ENCODE peak calls at places on chromosome 13, in six cellular contexts. One of them, this sample, is unnamed.

GRCh38 chr13:97945792-97946419 is 7.6 kb upstream of the IPO5 start:
- DNase-seq in right atrium auricular region: no peak
- DNase-seq in fibroblast of the aortic adventitia: no peak
- DNase-seq in stomach: no peak
- DNase-seq in activated naive CD4-positive, alpha-beta T cell treated with anti-CD3 and anti-CD28 coated beads, Interleukin-2, amount 10 ng/mL, durations not matched to agents 7 days and 5 days: no peak
- DNase-seq in non-pigmented ciliary epithelial cell: no peak
- DNase-seq in this sample: no peak

GRCh38 chr13:90414691-90415596 is 932.5 kb upstream of the MIR17HG start:
- DNase-seq in stomach: no peak
- DNase-seq in right atrium auricular region: no peak
- DNase-seq in activated naive CD4-positive, alpha-beta T cell treated with anti-CD3 and anti-CD28 coated beads, Interleukin-2, amount 10 ng/mL, durations not matched to agents 7 days and 5 days: no peak
- DNase-seq in fibroblast of the aortic adventitia: peak
- DNase-seq in non-pigmented ciliary epithelial cell: peak
- DNase-seq in this sample: peak

GRCh38 chr13:50592412-50593145 is 250.9 kb downstream of the DLEU7 start:
- DNase-seq in activated naive CD4-positive, alpha-beta T cell treated with anti-CD3 and anti-CD28 coated beads, Interleukin-2, amount 10 ng/mL, durations not matched to agents 7 days and 5 days: no peak
- DNase-seq in stomach: no peak
- DNase-seq in right atrium auricular region: no peak
- DNase-seq in non-pigmented ciliary epithelial cell: peak
- DNase-seq in fibroblast of the aortic adventitia: peak
- DNase-seq in this sample: peak

GRCh38 chr13:59345316-59345715 is 818.4 kb downstream of the DIAPH3 start:
- DNase-seq in activated naive CD4-positive, alpha-beta T cell treated with anti-CD3 and anti-CD28 coated beads, Interleukin-2, amount 10 ng/mL, durations not matched to agents 7 days and 5 days: no peak
- DNase-seq in non-pigmented ciliary epithelial cell: no peak
- DNase-seq in right atrium auricular region: peak
- DNase-seq in stomach: no peak
- DNase-seq in fibroblast of the aortic adventitia: no peak
- DNase-seq in this sample: no peak

GRCh38 chr13:112241288-112241687 is 134.9 kb upstream of the SPACA7 start:
- DNase-seq in non-pigmented ciliary epithelial cell: no peak
- DNase-seq in activated naive CD4-positive, alpha-beta T cell treated with anti-CD3 and anti-CD28 coated beads, Interleukin-2, amount 10 ng/mL, durations not matched to agents 7 days and 5 days: no peak
- DNase-seq in right atrium auricular region: no peak
- DNase-seq in fibroblast of the aortic adventitia: no peak
- DNase-seq in stomach: no peak
- DNase-seq in this sample: no peak

GRCh38 chr13:33168326-33168960 is 117.1 kb downstream of the STARD13 start:
- DNase-seq in non-pigmented ciliary epithelial cell: no peak
- DNase-seq in stomach: no peak
- DNase-seq in activated naive CD4-positive, alpha-beta T cell treated with anti-CD3 and anti-CD28 coated beads, Interleukin-2, amount 10 ng/mL, durations not matched to agents 7 days and 5 days: no peak
- DNase-seq in right atrium auricular region: no peak
- DNase-seq in fibroblast of the aortic adventitia: no peak
- DNase-seq in this sample: no peak

GRCh38 chr13:102872131-102872530 is 26.3 kb downstream of the ERCC5 start:
- DNase-seq in activated naive CD4-positive, alpha-beta T cell treated with anti-CD3 and anti-CD28 coated beads, Interleukin-2, amount 10 ng/mL, durations not matched to agents 7 days and 5 days: no peak
- DNase-seq in fibroblast of the aortic adventitia: no peak
- DNase-seq in stomach: no peak
- DNase-seq in non-pigmented ciliary epithelial cell: no peak
- DNase-seq in right atrium auricular region: no peak
- DNase-seq in this sample: no peak

GRCh38 chr13:29676535-29676934 is 81.0 kb upstream of the SLC7A1 start:
- DNase-seq in stomach: no peak
- DNase-seq in activated naive CD4-positive, alpha-beta T cell treated with anti-CD3 and anti-CD28 coated beads, Interleukin-2, amount 10 ng/mL, durations not matched to agents 7 days and 5 days: no peak
- DNase-seq in fibroblast of the aortic adventitia: peak
- DNase-seq in non-pigmented ciliary epithelial cell: no peak
- DNase-seq in right atrium auricular region: no peak
- DNase-seq in this sample: no peak

GRCh38 chr13:102316732-102317131 is 85.1 kb downstream of the FGF14 start:
- DNase-seq in right atrium auricular region: no peak
- DNase-seq in activated naive CD4-positive, alpha-beta T cell treated with anti-CD3 and anti-CD28 coated beads, Interleukin-2, amount 10 ng/mL, durations not matched to agents 7 days and 5 days: no peak
- DNase-seq in fibroblast of the aortic adventitia: no peak
- DNase-seq in stomach: no peak
- DNase-seq in non-pigmented ciliary epithelial cell: no peak
- DNase-seq in this sample: no peak

GRCh38 chr13:48158915-48159314 is 64.0 kb upstream of the MED4 start:
- DNase-seq in right atrium auricular region: no peak
- DNase-seq in fibroblast of the aortic adventitia: no peak
- DNase-seq in stomach: no peak
- DNase-seq in activated naive CD4-positive, alpha-beta T cell treated with anti-CD3 and anti-CD28 coated beads, Interleukin-2, amount 10 ng/mL, durations not matched to agents 7 days and 5 days: no peak
- DNase-seq in non-pigmented ciliary epithelial cell: no peak
- DNase-seq in this sample: no peak

GRCh38 chr13:97953376-97953970 is at the start of gene IPO5:
- DNase-seq in fibroblast of the aortic adventitia: no peak
- DNase-seq in activated naive CD4-positive, alpha-beta T cell treated with anti-CD3 and anti-CD28 coated beads, Interleukin-2, amount 10 ng/mL, durations not matched to agents 7 days and 5 days: no peak
- DNase-seq in non-pigmented ciliary epithelial cell: no peak
- DNase-seq in stomach: no peak
- DNase-seq in right atrium auricular region: no peak
- DNase-seq in this sample: peak

GRCh38 chr13:32045963-32046785 is 14.6 kb downstream of the FRY start:
- DNase-seq in right atrium auricular region: no peak
- DNase-seq in non-pigmented ciliary epithelial cell: peak
- DNase-seq in fibroblast of the aortic adventitia: peak
- DNase-seq in stomach: no peak
- DNase-seq in activated naive CD4-positive, alpha-beta T cell treated with anti-CD3 and anti-CD28 coated beads, Interleukin-2, amount 10 ng/mL, durations not matched to agents 7 days and 5 days: no peak
- DNase-seq in this sample: no peak

GRCh38 chr13:24605923-24606372 is 74.3 kb upstream of the ATP12A start:
- DNase-seq in activated naive CD4-positive, alpha-beta T cell treated with anti-CD3 and anti-CD28 coated beads, Interleukin-2, amount 10 ng/mL, durations not matched to agents 7 days and 5 days: no peak
- DNase-seq in stomach: no peak
- DNase-seq in non-pigmented ciliary epithelial cell: no peak
- DNase-seq in right atrium auricular region: no peak
- DNase-seq in fibroblast of the aortic adventitia: peak
- DNase-seq in this sample: no peak

GRCh38 chr13:91155512-91156114 is 191.9 kb upstream of the MIR17HG start:
- DNase-seq in activated naive CD4-positive, alpha-beta T cell treated with anti-CD3 and anti-CD28 coated beads, Interleukin-2, amount 10 ng/mL, durations not matched to agents 7 days and 5 days: no peak
- DNase-seq in right atrium auricular region: no peak
- DNase-seq in fibroblast of the aortic adventitia: no peak
- DNase-seq in stomach: no peak
- DNase-seq in non-pigmented ciliary epithelial cell: no peak
- DNase-seq in this sample: no peak

GRCh38 chr13:31377946-31378345 is 178.2 kb downstream of the B3GLCT start:
- DNase-seq in non-pigmented ciliary epithelial cell: no peak
- DNase-seq in activated naive CD4-positive, alpha-beta T cell treated with anti-CD3 and anti-CD28 coated beads, Interleukin-2, amount 10 ng/mL, durations not matched to agents 7 days and 5 days: no peak
- DNase-seq in right atrium auricular region: no peak
- DNase-seq in stomach: no peak
- DNase-seq in fibroblast of the aortic adventitia: no peak
- DNase-seq in this sample: no peak

GRCh38 chr13:35720690-35721554 is 244.4 kb upstream of the MAB21L1 start:
- DNase-seq in non-pigmented ciliary epithelial cell: no peak
- DNase-seq in fibroblast of the aortic adventitia: peak
- DNase-seq in stomach: peak
- DNase-seq in right atrium auricular region: no peak
- DNase-seq in activated naive CD4-positive, alpha-beta T cell treated with anti-CD3 and anti-CD28 coated beads, Interleukin-2, amount 10 ng/mL, durations not matched to agents 7 days and 5 days: peak
- DNase-seq in this sample: peak

GRCh38 chr13:71964491-71965108 is 97.6 kb upstream of the DACH1 start:
- DNase-seq in stomach: no peak
- DNase-seq in fibroblast of the aortic adventitia: no peak
- DNase-seq in non-pigmented ciliary epithelial cell: no peak
- DNase-seq in activated naive CD4-positive, alpha-beta T cell treated with anti-CD3 and anti-CD28 coated beads, Interleukin-2, amount 10 ng/mL, durations not matched to agents 7 days and 5 days: no peak
- DNase-seq in right atrium auricular region: no peak
- DNase-seq in this sample: no peak

GRCh38 chr13:94968757-94969086 is 256.4 kb upstream of the SOX21 start:
- DNase-seq in activated naive CD4-positive, alpha-beta T cell treated with anti-CD3 and anti-CD28 coated beads, Interleukin-2, amount 10 ng/mL, durations not matched to agents 7 days and 5 days: no peak
- DNase-seq in non-pigmented ciliary epithelial cell: no peak
- DNase-seq in right atrium auricular region: no peak
- DNase-seq in fibroblast of the aortic adventitia: peak
- DNase-seq in stomach: no peak
- DNase-seq in this sample: no peak

GRCh38 chr13:21359855-21360254 is 99.2 kb downstream of the ZDHHC20 start:
- DNase-seq in right atrium auricular region: no peak
- DNase-seq in fibroblast of the aortic adventitia: no peak
- DNase-seq in non-pigmented ciliary epithelial cell: no peak
- DNase-seq in activated naive CD4-positive, alpha-beta T cell treated with anti-CD3 and anti-CD28 coated beads, Interleukin-2, amount 10 ng/mL, durations not matched to agents 7 days and 5 days: no peak
- DNase-seq in stomach: no peak
- DNase-seq in this sample: no peak

GRCh38 chr13:50410921-50411712 is 395.9 kb downstream of the KCNRG start:
- DNase-seq in activated naive CD4-positive, alpha-beta T cell treated with anti-CD3 and anti-CD28 coated beads, Interleukin-2, amount 10 ng/mL, durations not matched to agents 7 days and 5 days: no peak
- DNase-seq in fibroblast of the aortic adventitia: peak
- DNase-seq in right atrium auricular region: no peak
- DNase-seq in stomach: no peak
- DNase-seq in non-pigmented ciliary epithelial cell: peak
- DNase-seq in this sample: peak

GRCh38 chr13:83216521-83217245 is 665.6 kb downstream of the SLITRK1 start:
- DNase-seq in fibroblast of the aortic adventitia: no peak
- DNase-seq in activated naive CD4-positive, alpha-beta T cell treated with anti-CD3 and anti-CD28 coated beads, Interleukin-2, amount 10 ng/mL, durations not matched to agents 7 days and 5 days: no peak
- DNase-seq in stomach: no peak
- DNase-seq in right atrium auricular region: no peak
- DNase-seq in non-pigmented ciliary epithelial cell: no peak
- DNase-seq in this sample: peak

GRCh38 chr13:20939662-20940061 is 37.1 kb upstream of the XPO4 start:
- DNase-seq in stomach: no peak
- DNase-seq in fibroblast of the aortic adventitia: no peak
- DNase-seq in activated naive CD4-positive, alpha-beta T cell treated with anti-CD3 and anti-CD28 coated beads, Interleukin-2, amount 10 ng/mL, durations not matched to agents 7 days and 5 days: no peak
- DNase-seq in non-pigmented ciliary epithelial cell: no peak
- DNase-seq in right atrium auricular region: no peak
- DNase-seq in this sample: no peak

GRCh38 chr13:43652751-43653150 is 134.0 kb downstream of the ENOX1 start:
- DNase-seq in fibroblast of the aortic adventitia: no peak
- DNase-seq in right atrium auricular region: no peak
- DNase-seq in non-pigmented ciliary epithelial cell: no peak
- DNase-seq in activated naive CD4-positive, alpha-beta T cell treated with anti-CD3 and anti-CD28 coated beads, Interleukin-2, amount 10 ng/mL, durations not matched to agents 7 days and 5 days: no peak
- DNase-seq in stomach: no peak
- DNase-seq in this sample: no peak

This sample was measured in fibroblast of gingiva.